ENCODE peak calls at places on chromosomes 6 and 20, in eight cellular contexts. N is NCI-H510A treated with DMSO at 0.1 percent for 48 hours; T is brain microvascular endothelial cell; D is Ammon's horn; K is aorta; B is CD4-positive, alpha-beta T cell; M is memory B cell; R is DMS 273 treated with DMSO at 0.1 percent for 48 hours. I is an unnamed sample.
A peak's percentile ranks its signal among the peaks of the same experiment; 100 is the strongest.

GRCh38 chr6:33049323-33049722 is 24.1 kb downstream of the HLA-DPA1 start:
- DNase-seq in M (no peak), N (no peak), D (no peak), T (no peak), R (no peak), K (no peak), B (no peak), I (no peak)

GRCh38 chr6:44271406-44271723 is 1.1 kb downstream of the TMEM151B start:
- DNase-seq in N (no peak), R (no peak), B (no peak), T (no peak), D (no peak), K (no peak), M (no peak), I (no peak)

GRCh38 chr6:168371185-168371584 is 51.6 kb upstream of the DACT2 start:
- DNase-seq in R (no peak), T (no peak), K (no peak), B (no peak), N (no peak), D (no peak), M (no peak), I (no peak)

GRCh38 chr6:109867970-109868358 is 110.1 kb upstream of the GPR6 start:
- DNase-seq in R (no peak), N (no peak), M (no peak), T (no peak), K (no peak), D (no peak), B (no peak), I (no peak)

GRCh38 chr6:13479971-13480434 is 7.4 kb downstream of the GFOD1 start:
- DNase-seq in T (no peak), D (no peak), M (no peak), B (no peak), R (no peak), K (no peak), N (no peak), I (no peak)

GRCh38 chr6:148423133-148423532 is 80.5 kb downstream of the SASH1 start:
- DNase-seq in K (no peak), N (no peak), D (no peak), M (no peak), T (no peak), B (no peak), R (no peak), I (no peak)

GRCh38 chr6:49987749-49988148 is 18.3 kb upstream of the DEFB113 start:
- DNase-seq in K (no peak), R (no peak), M (no peak), T (no peak), N (no peak), D (no peak), B (no peak), I (no peak)

GRCh38 chr6:85579581-85579980 is 14.1 kb downstream of the SNX14 start:
- DNase-seq in B (no peak), M (no peak), T (no peak), R (no peak), K (no peak), D (no peak), N (no peak), I (no peak)

GRCh38 chr6:99353126-99353525 is 3.7 kb upstream of the FAXC start:
- DNase-seq in R (no peak), D (no peak), N (no peak), K (no peak), M (no peak), B (no peak), T (peak; percentile 14), I (no peak)

GRCh38 chr6:31293343-31293742 is 21.5 kb upstream of the HLA-C start:
- DNase-seq in K (no peak), D (no peak), B (no peak), M (no peak), R (no peak), N (no peak), T (peak; percentile 15), I (no peak)

GRCh38 chr6:5674141-5674540 is 332.6 kb downstream of the NRN1 start:
- DNase-seq in B (no peak), D (no peak), K (no peak), R (no peak), T (no peak), M (no peak), N (no peak), I (no peak)

GRCh38 chr20:53427951-53428350 is 165.7 kb downstream of the ZNF217 start:
- DNase-seq in M (no peak), R (no peak), B (no peak), T (no peak), K (no peak), D (no peak), N (no peak), I (no peak)

GRCh38 chr6:44545224-44545623 is 157.7 kb downstream of the CDC5L start:
- DNase-seq in N (no peak), K (no peak), R (no peak), D (no peak), M (no peak), B (no peak), T (no peak), I (no peak)

GRCh38 chr6:37310980-37311379 is 42.8 kb upstream of the RNF8 start:
- DNase-seq in B (no peak), T (no peak), R (no peak), N (no peak), K (no peak), M (no peak), D (no peak), I (no peak)

GRCh38 chr6:140380371-140381218 is 1006.1 kb upstream of the CITED2 start:
- DNase-seq in R (peak; percentile 64), N (no peak), B (no peak), D (no peak), T (no peak), K (no peak), M (no peak), I (no peak)

GRCh38 chr6:28794175-28795002 is 129.4 kb downstream of the TRIM27 start:
- DNase-seq in T (peak; percentile 52), K (no peak), B (no peak), D (no peak), M (no peak), R (peak; percentile 52), N (no peak), I (no peak)

GRCh38 chr6:40347571-40348011 is 239.6 kb downstream of the LRFN2 start:
- DNase-seq in R (no peak), B (no peak), T (no peak), N (no peak), M (no peak), D (no peak), K (no peak), I (no peak)

GRCh38 chr6:134517863-134518262 is 200.0 kb upstream of the SGK1 start:
- DNase-seq in M (no peak), B (no peak), T (no peak), N (no peak), K (peak; percentile 66), D (no peak), R (no peak), I (no peak)

GRCh38 chr6:141097471-141097870 is 1035.3 kb upstream of the GJE1 start:
- DNase-seq in D (no peak), T (no peak), M (no peak), R (no peak), N (no peak), K (no peak), B (no peak), I (no peak)

GRCh38 chr6:56863366-56863765 is 91.5 kb upstream of the BEND6 start:
- DNase-seq in B (no peak), K (no peak), N (no peak), D (no peak), R (no peak), M (no peak), T (peak; percentile 72), I (no peak)

GRCh38 chr20:58598271-58599015 is 52.6 kb upstream of the STX16 start:
- DNase-seq in M (no peak), T (no peak), R (no peak), N (no peak), K (no peak), D (no peak), B (no peak), I (no peak)

GRCh38 chr6:3850451-3851203 is 1.5 kb downstream of the FAM50B start:
- DNase-seq in N (no peak), R (no peak), B (no peak), M (no peak), K (no peak), T (no peak), D (no peak), I (no peak)

GRCh38 chr20:38985603-38986170 is 23.5 kb downstream of the DHX35 start:
- DNase-seq in K (no peak), B (no peak), D (no peak), R (no peak), M (no peak), T (peak; percentile 14), N (no peak), I (no peak)

I was measured in NCI-H2029.